ENCODE peak calls at places on chromosome 18, in five cellular contexts. Y is Calu3, E is KG1, X is WERI-Rb-1, W is left colon. F is an unnamed sample.

GRCh38 chr18:11820697-11821096 is 30.5 kb upstream of the CHMP1B start:
- DNase-seq in Y (no peak), W (no peak), X (no peak), E (no peak), F (no peak)

GRCh38 chr18:33918571-33918970 is 306.1 kb downstream of the NOL4 start:
- DNase-seq in Y (no peak), X (no peak), W (no peak), E (no peak), F (no peak)

GRCh38 chr18:26477828-26478466 is 70.4 kb downstream of the KCTD1 start:
- DNase-seq in X (no peak), W (no peak), E (no peak), Y (no peak), F (no peak)

GRCh38 chr18:11660691-11661090 is 28.4 kb upstream of the GNAL start:
- DNase-seq in Y (no peak), W (no peak), E (no peak), X (no peak), F (no peak)

GRCh38 chr18:8754995-8755955 is 49.9 kb downstream of the MTCL1 start:
- DNase-seq in X (no peak), Y (no peak), W (peak), E (no peak), F (no peak)

GRCh38 chr18:60019463-60019840 is 119.7 kb downstream of the PMAIP1 start:
- DNase-seq in W (no peak), X (no peak), E (no peak), Y (no peak), F (no peak)

GRCh38 chr18:22432672-22433137 is 15.0 kb upstream of the CTAGE1 start:
- DNase-seq in Y (peak), W (peak), E (no peak), X (no peak), F (peak)

GRCh38 chr18:5424903-5425302 is 118.9 kb downstream of the EPB41L3 start:
- DNase-seq in E (no peak), Y (no peak), W (no peak), X (no peak), F (no peak)

GRCh38 chr18:9081940-9082339 is 20.6 kb upstream of the NDUFV2 start:
- DNase-seq in Y (no peak), X (no peak), W (no peak), E (no peak), F (no peak)

GRCh38 chr18:60347526-60348045 is 25.0 kb downstream of the MC4R start:
- DNase-seq in Y (no peak), E (no peak), X (no peak), W (no peak), F (no peak)

GRCh38 chr18:9417081-9417841 is 58.1 kb upstream of the RALBP1 start:
- DNase-seq in E (no peak), X (no peak), W (no peak), Y (peak), F (no peak)

GRCh38 chr18:79770826-79771225 is 26.9 kb upstream of the KCNG2 start:
- DNase-seq in Y (no peak), E (no peak), X (no peak), W (no peak), F (no peak)

GRCh38 chr18:77762632-77763031 is 513.0 kb downstream of the GALR1 start:
- DNase-seq in X (no peak), Y (no peak), W (no peak), E (no peak), F (no peak)

GRCh38 chr18:57437782-57438668 is 2.9 kb downstream of the ONECUT2 start:
- DNase-seq in X (peak), W (peak), Y (peak), E (no peak), F (peak)

GRCh38 chr18:43648002-43648401 is 370.7 kb upstream of the SYT4 start:
- DNase-seq in X (no peak), Y (no peak), E (no peak), W (no peak), F (no peak)

GRCh38 chr18:55588876-55589595 is 1.0 kb upstream of the TCF4 start:
- DNase-seq in W (no peak), Y (no peak), X (no peak), E (peak), F (no peak)

GRCh38 chr18:45370190-45371010 is 244.9 kb upstream of the SLC14A2 start:
- DNase-seq in X (no peak), E (no peak), W (no peak), Y (no peak), F (no peak)

GRCh38 chr18:21820035-21820810 is 79.6 kb downstream of the MIB1 start:
- DNase-seq in Y (no peak), X (no peak), E (no peak), W (no peak), F (peak)

GRCh38 chr18:8212893-8213805 is 396.1 kb upstream of the RAB12 start:
- DNase-seq in W (no peak), E (no peak), X (no peak), Y (no peak), F (no peak)

GRCh38 chr18:11246466-11246865 is 97.1 kb upstream of the PIEZO2 start:
- DNase-seq in Y (no peak), W (no peak), X (no peak), E (no peak), F (no peak)

GRCh38 chr18:67710639-67711038 is 194.1 kb upstream of the DSEL start:
- DNase-seq in E (no peak), Y (peak), X (peak), W (no peak), F (no peak)

GRCh38 chr18:473687-474265 is 26.7 kb downstream of the COLEC12 start:
- DNase-seq in W (no peak), X (no peak), E (no peak), Y (no peak), F (no peak)

GRCh38 chr18:37521500-37522465 is 43.8 kb downstream of the CELF4 start:
- DNase-seq in X (peak), W (no peak), E (no peak), Y (no peak), F (no peak)

GRCh38 chr18:23569299-23570063 is 16.8 kb downstream of the NPC1 start:
- DNase-seq in X (no peak), W (no peak), E (no peak), Y (no peak), F (no peak)

GRCh38 chr18:79643049-79643765 is 36.4 kb upstream of the CTDP1 start:
- DNase-seq in E (no peak), W (no peak), X (no peak), Y (no peak), F (no peak)

GRCh38 chr18:44840053-44840826 is 159.6 kb downstream of the SETBP1 start:
- DNase-seq in Y (no peak), W (no peak), E (no peak), X (no peak), F (no peak)

F was measured in HCT116.